ENCODE peak calls at places on chromosomes 4 and X, in eight cellular contexts. One of them, this sample, is unnamed.

GRCh38 chrX:70466968-70467367 is 22.3 kb downstream of the DLG3 start:
- DNase-seq in epithelial cell of esophagus: no peak
- DNase-seq in CD8-positive, alpha-beta T cell: no peak
- DNase-seq in kidney epithelial cell: no peak
- DNase-seq in hepatocyte: no peak
- DNase-seq in spleen: no peak
- DNase-seq in psoas muscle: no peak
- DNase-seq in foreskin fibroblast: no peak
- DNase-seq in this sample: no peak

GRCh38 chr4:133151301-133151680 is 2.2 kb downstream of the PCDH10 start:
- DNase-seq in epithelial cell of esophagus: peak
- DNase-seq in CD8-positive, alpha-beta T cell: no peak
- DNase-seq in kidney epithelial cell: no peak
- DNase-seq in hepatocyte: no peak
- DNase-seq in spleen: no peak
- DNase-seq in psoas muscle: no peak
- DNase-seq in foreskin fibroblast: no peak
- DNase-seq in this sample: no peak

GRCh38 chr4:86834901-86835300 is 14.3 kb downstream of the SLC10A6 start:
- DNase-seq in epithelial cell of esophagus: peak
- DNase-seq in CD8-positive, alpha-beta T cell: no peak
- DNase-seq in kidney epithelial cell: no peak
- DNase-seq in hepatocyte: no peak
- DNase-seq in spleen: no peak
- DNase-seq in psoas muscle: no peak
- DNase-seq in foreskin fibroblast: peak
- DNase-seq in this sample: no peak

GRCh38 chr4:105306158-105306781 is 159.6 kb downstream of the TET2 start:
- DNase-seq in epithelial cell of esophagus: peak
- DNase-seq in CD8-positive, alpha-beta T cell: no peak
- DNase-seq in kidney epithelial cell: no peak
- DNase-seq in hepatocyte: no peak
- DNase-seq in spleen: no peak
- DNase-seq in psoas muscle: no peak
- DNase-seq in foreskin fibroblast: no peak
- DNase-seq in this sample: no peak

GRCh38 chrX:131895807-131896206 is 127.3 kb upstream of the STK26 start:
- DNase-seq in epithelial cell of esophagus: no peak
- DNase-seq in CD8-positive, alpha-beta T cell: no peak
- DNase-seq in kidney epithelial cell: no peak
- DNase-seq in hepatocyte: no peak
- DNase-seq in spleen: no peak
- DNase-seq in psoas muscle: no peak
- DNase-seq in foreskin fibroblast: no peak
- DNase-seq in this sample: no peak

GRCh38 chr4:44806076-44806475 is 79.7 kb upstream of the GNPDA2 start:
- DNase-seq in epithelial cell of esophagus: no peak
- DNase-seq in CD8-positive, alpha-beta T cell: no peak
- DNase-seq in kidney epithelial cell: no peak
- DNase-seq in hepatocyte: no peak
- DNase-seq in spleen: no peak
- DNase-seq in psoas muscle: no peak
- DNase-seq in foreskin fibroblast: no peak
- DNase-seq in this sample: no peak

GRCh38 chr4:184647391-184648101 is 1.7 kb downstream of the CASP3 start:
- DNase-seq in epithelial cell of esophagus: peak
- DNase-seq in CD8-positive, alpha-beta T cell: no peak
- DNase-seq in kidney epithelial cell: no peak
- DNase-seq in hepatocyte: no peak
- DNase-seq in spleen: no peak
- DNase-seq in psoas muscle: no peak
- DNase-seq in foreskin fibroblast: no peak
- DNase-seq in this sample: no peak

GRCh38 chr4:20195071-20195885 is 56.4 kb upstream of the SLIT2 start:
- DNase-seq in epithelial cell of esophagus: no peak
- DNase-seq in CD8-positive, alpha-beta T cell: no peak
- DNase-seq in kidney epithelial cell: no peak
- DNase-seq in hepatocyte: no peak
- DNase-seq in spleen: no peak
- DNase-seq in psoas muscle: no peak
- DNase-seq in foreskin fibroblast: peak
- DNase-seq in this sample: no peak

GRCh38 chr4:161952382-161952781 is 211.4 kb downstream of the FSTL5 start:
- DNase-seq in epithelial cell of esophagus: peak
- DNase-seq in CD8-positive, alpha-beta T cell: no peak
- DNase-seq in kidney epithelial cell: no peak
- DNase-seq in hepatocyte: no peak
- DNase-seq in spleen: no peak
- DNase-seq in psoas muscle: no peak
- DNase-seq in foreskin fibroblast: no peak
- DNase-seq in this sample: no peak

GRCh38 chr4:111959202-111959601 is 186.1 kb upstream of the FAM241A start:
- DNase-seq in epithelial cell of esophagus: peak
- DNase-seq in CD8-positive, alpha-beta T cell: no peak
- DNase-seq in kidney epithelial cell: no peak
- DNase-seq in hepatocyte: peak
- DNase-seq in spleen: no peak
- DNase-seq in psoas muscle: no peak
- DNase-seq in foreskin fibroblast: peak
- DNase-seq in this sample: no peak

GRCh38 chr4:108172231-108172779 is 3.6 kb upstream of the LEF1 start:
- DNase-seq in epithelial cell of esophagus: no peak
- DNase-seq in CD8-positive, alpha-beta T cell: peak
- DNase-seq in kidney epithelial cell: no peak
- DNase-seq in hepatocyte: peak
- DNase-seq in spleen: no peak
- DNase-seq in psoas muscle: no peak
- DNase-seq in foreskin fibroblast: no peak
- DNase-seq in this sample: no peak

GRCh38 chrX:9700555-9700954 is 65.1 kb downstream of the GPR143 start:
- DNase-seq in epithelial cell of esophagus: no peak
- DNase-seq in CD8-positive, alpha-beta T cell: no peak
- DNase-seq in kidney epithelial cell: no peak
- DNase-seq in hepatocyte: no peak
- DNase-seq in spleen: no peak
- DNase-seq in psoas muscle: no peak
- DNase-seq in foreskin fibroblast: no peak
- DNase-seq in this sample: no peak

GRCh38 chrX:125248931-125249330 is 70.7 kb upstream of the TEX13C start:
- DNase-seq in epithelial cell of esophagus: no peak
- DNase-seq in CD8-positive, alpha-beta T cell: no peak
- DNase-seq in kidney epithelial cell: no peak
- DNase-seq in hepatocyte: no peak
- DNase-seq in spleen: no peak
- DNase-seq in psoas muscle: no peak
- DNase-seq in foreskin fibroblast: no peak
- DNase-seq in this sample: no peak

GRCh38 chr4:8592366-8593267 is at the start of gene CPZ:
- DNase-seq in epithelial cell of esophagus: no peak
- DNase-seq in CD8-positive, alpha-beta T cell: no peak
- DNase-seq in kidney epithelial cell: no peak
- DNase-seq in hepatocyte: peak
- DNase-seq in spleen: no peak
- DNase-seq in psoas muscle: no peak
- DNase-seq in foreskin fibroblast: peak
- DNase-seq in this sample: no peak

GRCh38 chr4:10013722-10014121 is 7.6 kb downstream of the SLC2A9 start:
- DNase-seq in epithelial cell of esophagus: peak
- DNase-seq in CD8-positive, alpha-beta T cell: no peak
- DNase-seq in kidney epithelial cell: no peak
- DNase-seq in hepatocyte: peak
- DNase-seq in spleen: no peak
- DNase-seq in psoas muscle: no peak
- DNase-seq in foreskin fibroblast: no peak
- DNase-seq in this sample: peak

GRCh38 chr4:177214935-177215334 is 94.7 kb upstream of the NEIL3 start:
- DNase-seq in epithelial cell of esophagus: peak
- DNase-seq in CD8-positive, alpha-beta T cell: no peak
- DNase-seq in kidney epithelial cell: no peak
- DNase-seq in hepatocyte: no peak
- DNase-seq in spleen: no peak
- DNase-seq in psoas muscle: no peak
- DNase-seq in foreskin fibroblast: no peak
- DNase-seq in this sample: no peak

GRCh38 chr4:175674219-175674618 is 137.8 kb downstream of the GPM6A start:
- DNase-seq in epithelial cell of esophagus: no peak
- DNase-seq in CD8-positive, alpha-beta T cell: no peak
- DNase-seq in kidney epithelial cell: no peak
- DNase-seq in hepatocyte: no peak
- DNase-seq in spleen: no peak
- DNase-seq in psoas muscle: no peak
- DNase-seq in foreskin fibroblast: no peak
- DNase-seq in this sample: no peak

GRCh38 chr4:1373892-1374705 is 27.1 kb downstream of the UVSSA start:
- DNase-seq in epithelial cell of esophagus: no peak
- DNase-seq in CD8-positive, alpha-beta T cell: no peak
- DNase-seq in kidney epithelial cell: no peak
- DNase-seq in hepatocyte: no peak
- DNase-seq in spleen: peak
- DNase-seq in psoas muscle: no peak
- DNase-seq in foreskin fibroblast: no peak
- DNase-seq in this sample: no peak

GRCh38 chr4:90840828-90841227 is 713.6 kb downstream of the CCSER1 start:
- DNase-seq in epithelial cell of esophagus: peak
- DNase-seq in CD8-positive, alpha-beta T cell: no peak
- DNase-seq in kidney epithelial cell: no peak
- DNase-seq in hepatocyte: no peak
- DNase-seq in spleen: no peak
- DNase-seq in psoas muscle: no peak
- DNase-seq in foreskin fibroblast: no peak
- DNase-seq in this sample: no peak

GRCh38 chr4:176830971-176831370 is 38.2 kb upstream of the VEGFC start:
- DNase-seq in epithelial cell of esophagus: no peak
- DNase-seq in CD8-positive, alpha-beta T cell: no peak
- DNase-seq in kidney epithelial cell: no peak
- DNase-seq in hepatocyte: no peak
- DNase-seq in spleen: no peak
- DNase-seq in psoas muscle: no peak
- DNase-seq in foreskin fibroblast: no peak
- DNase-seq in this sample: no peak

GRCh38 chr4:59247032-59247431 is 1953.1 kb upstream of the ADGRL3 start:
- DNase-seq in epithelial cell of esophagus: peak
- DNase-seq in CD8-positive, alpha-beta T cell: no peak
- DNase-seq in kidney epithelial cell: no peak
- DNase-seq in hepatocyte: no peak
- DNase-seq in spleen: no peak
- DNase-seq in psoas muscle: no peak
- DNase-seq in foreskin fibroblast: no peak
- DNase-seq in this sample: no peak

GRCh38 chrX:69038826-69039225 is 126.4 kb downstream of the PJA1 start:
- DNase-seq in epithelial cell of esophagus: no peak
- DNase-seq in CD8-positive, alpha-beta T cell: no peak
- DNase-seq in kidney epithelial cell: no peak
- DNase-seq in hepatocyte: no peak
- DNase-seq in spleen: no peak
- DNase-seq in psoas muscle: no peak
- DNase-seq in foreskin fibroblast: no peak
- DNase-seq in this sample: no peak

GRCh38 chrX:155259752-155260151 is 4.5 kb downstream of the RAB39B start:
- DNase-seq in epithelial cell of esophagus: peak
- DNase-seq in CD8-positive, alpha-beta T cell: no peak
- DNase-seq in kidney epithelial cell: no peak
- DNase-seq in hepatocyte: no peak
- DNase-seq in spleen: no peak
- DNase-seq in psoas muscle: no peak
- DNase-seq in foreskin fibroblast: no peak
- DNase-seq in this sample: no peak

GRCh38 chrX:155266446-155266845 is 2.2 kb upstream of the RAB39B start:
- DNase-seq in epithelial cell of esophagus: no peak
- DNase-seq in CD8-positive, alpha-beta T cell: no peak
- DNase-seq in kidney epithelial cell: no peak
- DNase-seq in hepatocyte: no peak
- DNase-seq in spleen: no peak
- DNase-seq in psoas muscle: no peak
- DNase-seq in foreskin fibroblast: no peak
- DNase-seq in this sample: no peak

GRCh38 chrX:155263854-155264628 is at the start of gene RAB39B:
- DNase-seq in epithelial cell of esophagus: peak
- DNase-seq in CD8-positive, alpha-beta T cell: peak
- DNase-seq in kidney epithelial cell: peak
- DNase-seq in hepatocyte: peak
- DNase-seq in spleen: peak
- DNase-seq in psoas muscle: peak
- DNase-seq in foreskin fibroblast: peak
- DNase-seq in this sample: peak

GRCh38 chrX:155262970-155263754 is 1.1 kb downstream of the RAB39B start:
- DNase-seq in epithelial cell of esophagus: no peak
- DNase-seq in CD8-positive, alpha-beta T cell: no peak
- DNase-seq in kidney epithelial cell: no peak
- DNase-seq in hepatocyte: no peak
- DNase-seq in spleen: no peak
- DNase-seq in psoas muscle: no peak
- DNase-seq in foreskin fibroblast: no peak
- DNase-seq in this sample: no peak
- H3K4me3 ChIP-seq in epithelial cell of esophagus: no peak
- H3K4me3 ChIP-seq in CD8-positive, alpha-beta T cell: peak
- H3K4me3 ChIP-seq in kidney epithelial cell: no peak
- H3K4me3 ChIP-seq in hepatocyte: no peak
- H3K4me3 ChIP-seq in spleen: peak
- H3K4me3 ChIP-seq in psoas muscle: no peak
- H3K4me3 ChIP-seq in foreskin fibroblast: no peak
- H3K4me3 ChIP-seq in this sample: peak

GRCh38 chr4:41693629-41694028 is 54.9 kb downstream of the PHOX2B start:
- DNase-seq in epithelial cell of esophagus: peak
- DNase-seq in CD8-positive, alpha-beta T cell: no peak
- DNase-seq in kidney epithelial cell: no peak
- DNase-seq in hepatocyte: peak
- DNase-seq in spleen: no peak
- DNase-seq in psoas muscle: no peak
- DNase-seq in foreskin fibroblast: peak
- DNase-seq in this sample: no peak
- TF ChIP-seq CTCF in epithelial cell of esophagus: peak
- TF ChIP-seq CTCF in CD8-positive, alpha-beta T cell: no peak
- TF ChIP-seq CTCF in kidney epithelial cell: peak
- TF ChIP-seq CTCF in hepatocyte: peak
- TF ChIP-seq CTCF in spleen: no peak
- TF ChIP-seq CTCF in psoas muscle: peak
- TF ChIP-seq CTCF in foreskin fibroblast: peak
- TF ChIP-seq CTCF in this sample: no peak

DNA sequence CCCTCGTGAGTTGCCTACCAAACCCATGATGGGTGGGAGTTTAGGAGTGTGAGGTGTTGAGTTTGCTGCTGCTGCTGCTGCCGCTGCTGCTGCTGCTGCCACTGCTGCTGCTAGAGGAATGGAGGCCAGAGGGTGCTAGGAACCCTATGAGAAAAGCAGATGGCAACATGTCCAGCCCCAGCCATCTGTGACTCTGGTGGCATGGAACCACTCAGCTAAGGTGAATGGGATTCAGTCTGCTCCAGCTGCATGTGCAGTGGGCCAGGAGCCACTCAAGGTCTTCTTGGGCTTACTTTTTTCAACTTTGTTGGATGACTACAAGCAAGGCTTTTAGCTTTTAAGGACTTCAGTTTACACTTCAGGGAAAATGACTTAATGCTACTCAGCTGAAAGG is 103.8 kb downstream of the RTL5 start:
- DNase-seq in epithelial cell of esophagus: no peak
- DNase-seq in CD8-positive, alpha-beta T cell: no peak
- DNase-seq in kidney epithelial cell: no peak
- DNase-seq in hepatocyte: no peak
- DNase-seq in spleen: no peak
- DNase-seq in psoas muscle: no peak
- DNase-seq in foreskin fibroblast: no peak
- DNase-seq in this sample: no peak
- H3K4me3 ChIP-seq in epithelial cell of esophagus: no peak
- H3K4me3 ChIP-seq in CD8-positive, alpha-beta T cell: no peak
- H3K4me3 ChIP-seq in kidney epithelial cell: no peak
- H3K4me3 ChIP-seq in hepatocyte: no peak
- H3K4me3 ChIP-seq in spleen: no peak
- H3K4me3 ChIP-seq in psoas muscle: no peak
- H3K4me3 ChIP-seq in foreskin fibroblast: peak
- H3K4me3 ChIP-seq in this sample: peak

GRCh38 chrX:51047950-51048349 is 137.4 kb downstream of the BMP15 start:
- DNase-seq in epithelial cell of esophagus: no peak
- DNase-seq in CD8-positive, alpha-beta T cell: no peak
- DNase-seq in kidney epithelial cell: no peak
- DNase-seq in hepatocyte: no peak
- DNase-seq in spleen: no peak
- DNase-seq in psoas muscle: no peak
- DNase-seq in foreskin fibroblast: no peak
- DNase-seq in this sample: no peak
- TF ChIP-seq CTCF in epithelial cell of esophagus: no peak
- TF ChIP-seq CTCF in CD8-positive, alpha-beta T cell: no peak
- TF ChIP-seq CTCF in kidney epithelial cell: no peak
- TF ChIP-seq CTCF in hepatocyte: peak
- TF ChIP-seq CTCF in spleen: no peak
- TF ChIP-seq CTCF in psoas muscle: no peak
- TF ChIP-seq CTCF in foreskin fibroblast: no peak
- TF ChIP-seq CTCF in this sample: no peak

This sample was measured in stomach.